ENCODE peak calls at places on chromosome 15, in seven cellular contexts. Z is right atrium auricular region, N is colonic mucosa, L is neural progenitor cell, P is IMR-90, J is A549, M is ovary. R is an unnamed sample. For H3K9me3 and H3K4me1, the result is how much of the 10 kb centered on the place peaks cover.

GRCh38 chr15:66401130-66402021 is 14.7 kb downstream of the MAP2K1 start:
- DNase-seq in Z (no peak), N (no peak), L (peak), P (no peak), J (no peak), M (no peak), R (no peak)

GRCh38 chr15:55588070-55588817 is at the start of gene PYGO1:
- DNase-seq in Z (no peak), N (peak), L (peak), P (peak), J (peak), M (peak), R (peak)

GRCh38 chr15:67820992-67821783 is 4.1 kb upstream of the SKOR1 start:
- DNase-seq in Z (no peak), N (peak), L (peak), P (peak), J (no peak), M (peak), R (no peak)

GRCh38 chr15:39581501-39582285 is 814 bp downstream of the THBS1 start:
- DNase-seq in Z (no peak), N (peak), L (peak), P (peak), J (peak), M (peak), R (peak)

GRCh38 chr15:34721802-34722795 is 32.7 kb downstream of the GJD2 start:
- DNase-seq in Z (peak), N (no peak), L (peak), P (peak), J (peak), M (no peak), R (peak)

GRCh38 chr15:64144565-64145281 is 6.8 kb upstream of the SNX22 start:
- DNase-seq in Z (no peak), N (no peak), L (no peak), P (no peak), J (no peak), M (no peak), R (no peak)

GRCh38 chr15:89002281-89002761 is 85.9 kb upstream of the ABHD2 start:
- DNase-seq in Z (no peak), N (no peak), L (no peak), P (peak), J (peak), M (peak), R (no peak)

GRCh38 chr15:75043509-75044257 is 20.3 kb downstream of the PPCDC start:
- DNase-seq in Z (peak), N (peak), L (no peak), P (peak), J (no peak), M (peak), R (peak)

GRCh38 chr15:99955532-99955931 is 222.3 kb upstream of the LYSMD4 start:
- DNase-seq in Z (no peak), N (no peak), L (no peak), P (no peak), J (no peak), M (no peak), R (no peak)

DNA sequence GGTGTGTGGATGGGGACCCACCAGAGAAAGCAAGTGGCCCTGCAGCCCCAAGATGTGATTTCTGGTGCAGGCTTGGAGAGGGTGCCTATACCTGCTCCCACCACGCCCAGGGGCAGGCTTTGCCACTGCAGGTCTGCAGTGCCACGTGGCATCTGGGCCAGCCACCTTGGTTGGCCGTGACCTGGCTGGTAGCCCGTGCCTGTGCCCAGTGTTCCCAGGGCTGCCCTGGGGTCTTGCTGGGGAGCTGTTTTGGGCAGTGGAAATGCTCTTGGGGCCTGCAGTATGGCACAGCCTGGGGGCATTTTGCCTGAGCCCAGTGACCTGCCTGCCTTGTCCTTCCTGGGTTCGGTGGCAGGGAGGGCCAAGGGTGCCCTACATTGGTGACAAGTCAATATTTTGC is 203.4 kb downstream of the UBE3A start:
- DNase-seq in Z (no peak), N (no peak), L (no peak), P (no peak), J (no peak), M (no peak), R (no peak)
- H3K9me3 ChIP-seq in Z (under half), N (under half), L (under half), P (half or more), J (under half), M (under half), R (under half)

DNA sequence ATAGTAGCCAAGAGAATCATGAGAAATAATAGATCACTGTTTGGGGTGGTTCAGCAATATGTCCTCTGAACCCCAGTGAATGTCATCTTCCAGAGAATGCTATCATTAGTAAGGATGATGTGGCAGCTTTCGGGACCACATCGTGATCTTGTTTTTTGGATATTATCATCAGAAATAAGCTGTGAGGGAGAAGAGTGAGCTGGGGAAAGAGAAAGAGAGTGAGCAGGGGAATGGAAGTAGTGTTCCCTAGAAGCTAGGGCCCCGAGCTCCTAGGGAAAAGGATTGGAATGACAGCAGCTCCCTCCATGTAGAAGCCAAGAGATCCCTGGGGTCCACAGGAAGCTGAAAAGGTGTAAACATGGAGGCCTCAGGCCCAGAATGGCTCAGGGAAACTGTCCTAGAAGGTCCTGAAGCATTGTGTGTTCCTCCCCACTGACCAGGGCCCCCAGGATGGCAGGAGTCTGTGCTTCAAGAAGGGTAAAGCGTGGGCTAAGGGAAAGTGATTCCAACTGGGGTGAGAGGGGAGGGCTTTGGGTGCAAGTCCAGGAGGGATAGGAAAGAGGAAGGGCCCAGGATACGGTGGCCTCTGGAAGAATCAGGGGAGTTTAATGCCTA is 56.6 kb upstream of the KLF13 start:
- DNase-seq in Z (peak), N (peak), L (peak), P (no peak), J (no peak), M (no peak), R (no peak)
- H3K4me1 ChIP-seq in Z (under half), N (under half), L (under half), P (under half), J (under half), M (under half), R (under half)

DNA sequence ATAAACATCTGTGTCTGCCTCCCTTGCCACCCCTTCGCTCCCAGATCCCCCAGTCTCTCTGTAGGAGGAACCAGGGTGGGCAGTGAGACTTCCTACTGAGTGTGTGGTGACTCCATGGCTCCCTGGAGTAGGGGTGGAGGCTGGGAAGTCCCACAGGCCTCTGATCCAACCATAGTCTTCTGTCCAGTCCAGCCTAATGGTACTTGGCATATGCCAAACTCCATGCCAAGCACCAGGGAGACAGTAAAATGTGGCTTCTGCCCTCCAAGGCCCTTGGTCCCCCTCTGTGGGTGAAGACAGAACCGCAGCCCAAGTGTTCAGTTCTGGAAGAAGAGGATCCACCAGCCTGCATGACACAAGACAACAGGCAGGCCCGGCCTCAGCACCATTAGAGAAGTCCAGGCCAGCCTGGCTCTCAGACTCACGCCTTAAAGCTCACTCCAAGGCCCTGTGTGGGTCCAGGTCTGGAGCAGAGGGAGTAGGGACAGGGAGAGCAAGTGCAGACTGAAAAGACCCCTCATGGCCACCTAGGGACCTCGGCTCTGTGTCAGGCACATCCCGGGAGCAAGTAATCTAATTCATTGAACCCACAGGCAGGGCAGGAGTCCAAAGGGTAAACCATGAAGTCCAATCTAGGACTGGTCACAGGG is 112.7 kb downstream of the ETFA start:
- DNase-seq in Z (no peak), N (no peak), L (no peak), P (no peak), J (no peak), M (no peak), R (no peak)
- H3K27ac ChIP-seq in Z (peak), N (no peak), L (no peak), P (no peak), J (peak), M (no peak), R (no peak)

DNA sequence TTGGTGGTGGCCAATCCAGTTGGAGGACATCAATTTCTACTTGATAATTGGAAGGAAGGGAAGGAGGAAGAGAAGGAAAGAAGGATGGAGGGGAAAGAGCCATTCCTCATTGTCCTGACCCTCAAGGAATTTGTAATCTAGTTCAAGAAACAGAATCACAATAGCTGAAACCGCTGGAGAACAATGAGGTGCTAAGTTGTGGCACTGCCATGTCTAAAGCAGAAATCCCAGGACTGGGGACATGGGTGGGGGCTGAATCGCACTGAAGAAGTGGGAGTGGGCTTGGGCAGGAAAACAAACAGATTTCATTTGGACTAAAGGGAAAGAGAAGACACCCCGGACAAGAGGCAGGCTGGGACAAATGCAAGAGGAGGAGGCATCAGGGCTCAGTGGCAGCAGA is 183.6 kb downstream of the UACA start:
- DNase-seq in Z (no peak), N (no peak), L (peak), P (no peak), J (no peak), M (no peak), R (no peak)
- H3K9me3 ChIP-seq in Z (under half), N (under half), L (under half), P (under half), J (under half), M (under half), R (under half)

DNA sequence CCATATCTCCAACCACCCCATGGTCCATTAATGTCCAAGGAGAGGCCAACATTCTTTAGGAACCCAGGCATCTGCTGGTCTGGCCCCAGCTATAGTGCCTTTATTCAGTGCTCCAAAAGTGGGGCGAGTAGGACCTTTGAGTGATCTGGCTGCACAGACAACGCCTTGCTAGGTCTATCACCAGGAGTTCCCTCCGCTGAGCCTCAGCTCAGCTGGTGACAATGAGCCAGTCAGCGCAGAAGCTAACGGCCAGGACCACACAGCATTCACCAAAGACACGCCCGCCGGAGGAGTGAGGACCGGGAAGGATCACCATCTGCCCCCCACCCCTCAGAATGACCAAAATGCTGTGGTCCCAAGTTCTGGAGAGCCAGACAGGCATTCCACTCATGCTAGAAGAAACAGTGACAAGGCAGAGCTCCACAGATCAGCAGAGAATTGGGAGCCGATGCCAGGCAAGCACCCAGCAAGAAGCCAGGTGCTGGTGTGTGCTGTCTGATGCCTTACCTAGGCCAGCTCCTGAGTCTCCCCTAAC is 19.0 kb downstream of the TBC1D2B start:
- DNase-seq in Z (no peak), N (no peak), L (no peak), P (no peak), J (no peak), M (no peak), R (no peak)
- H3K4me1 ChIP-seq in Z (half or more), N (under half), L (under half), P (under half), J (under half), M (under half), R (under half)

R was measured in small intestine.